ENCODE peak calls at places on chromosome 11, in seven cellular contexts. Y is iris pigment epithelial cell, P is MCF 10A, D is RWPE1, V is globus pallidus, Q is GM20000, H is skeletal muscle cell. C is an unnamed sample.
A peak's percentile ranks its signal among the peaks of the same experiment; 100 is the strongest.

GRCh38 chr11:69067200-69067599 is 18.5 kb downstream of the TPCN2 start:
- DNase-seq in Y (no peak), V (no peak), P (no peak), H (no peak), D (no peak), Q (no peak), C (no peak)

GRCh38 chr11:4887591-4887990 is 5.9 kb downstream of the OR51T1 start:
- DNase-seq in Y (peak; percentile 14), H (no peak), P (no peak), Q (no peak), V (no peak), D (no peak), C (no peak)

GRCh38 chr11:93279911-93280347 is 50.6 kb upstream of the DEUP1 start:
- DNase-seq in V (no peak), D (no peak), H (no peak), Y (no peak), Q (peak; percentile 16), P (no peak), C (no peak)

GRCh38 chr11:64357904-64358535 is 942 bp upstream of the RPS6KA4 start:
- DNase-seq in V (no peak), P (peak; percentile 70), Y (no peak), H (no peak), D (peak; percentile 93), Q (peak; percentile 44), C (no peak)

GRCh38 chr11:74090701-74091100 is 80.1 kb downstream of the C2CD3 start:
- DNase-seq in D (no peak), P (peak; percentile 7), V (no peak), Q (no peak), H (no peak), Y (peak; percentile 34), C (no peak)

GRCh38 chr11:29319231-29319630 is 697.6 kb downstream of the KCNA4 start:
- DNase-seq in V (no peak), D (no peak), P (no peak), H (no peak), Q (no peak), Y (peak; percentile 49), C (no peak)

GRCh38 chr11:95081010-95081409 is 8.6 kb upstream of the ENDOD1 start:
- DNase-seq in P (no peak), Q (no peak), V (no peak), H (no peak), Y (no peak), D (no peak), C (no peak)

GRCh38 chr11:78203184-78203583 is 14.5 kb downstream of the USP35 start:
- DNase-seq in Y (no peak), D (no peak), H (no peak), V (no peak), Q (no peak), P (no peak), C (no peak)